ENCODE peak calls at places on chromosomes 11 and 22, in seven cellular contexts. One of them, this sample, is unnamed.

GRCh38 chr11:100632970-100633452 is 54.1 kb upstream of the ARHGAP42 start:
- DNase-seq in neuronal stem cell: no peak
- DNase-seq in H1: no peak
- DNase-seq in trophoblast cell: no peak
- DNase-seq in mesenchymal stem cell: peak
- DNase-seq in H9: no peak
- DNase-seq in IMR-90: peak
- DNase-seq in this sample: no peak

GRCh38 chr22:29031236-29031982 is 30.2 kb downstream of the C22orf31 start:
- DNase-seq in H1: peak
- DNase-seq in mesenchymal stem cell: peak
- DNase-seq in trophoblast cell: peak
- DNase-seq in H9: peak
- DNase-seq in IMR-90: peak
- DNase-seq in neuronal stem cell: peak
- DNase-seq in this sample: peak

GRCh38 chr11:119470316-119471266 is 47.6 kb upstream of the THY1 start:
- DNase-seq in H9: peak
- DNase-seq in IMR-90: peak
- DNase-seq in trophoblast cell: peak
- DNase-seq in H1: no peak
- DNase-seq in neuronal stem cell: no peak
- DNase-seq in mesenchymal stem cell: peak
- DNase-seq in this sample: no peak

GRCh38 chr11:130003717-130004001 is 1.0 kb upstream of the PRDM10 start:
- DNase-seq in H9: no peak
- DNase-seq in trophoblast cell: no peak
- DNase-seq in H1: no peak
- DNase-seq in neuronal stem cell: no peak
- DNase-seq in IMR-90: no peak
- DNase-seq in mesenchymal stem cell: no peak
- DNase-seq in this sample: no peak

GRCh38 chr11:114307524-114308203 is 11.5 kb downstream of the NNMT start:
- DNase-seq in H9: no peak
- DNase-seq in neuronal stem cell: no peak
- DNase-seq in mesenchymal stem cell: peak
- DNase-seq in trophoblast cell: no peak
- DNase-seq in IMR-90: peak
- DNase-seq in H1: no peak
- DNase-seq in this sample: no peak

GRCh38 chr22:46972901-46973831 is 210.7 kb downstream of the TBC1D22A start:
- DNase-seq in neuronal stem cell: no peak
- DNase-seq in H9: no peak
- DNase-seq in trophoblast cell: no peak
- DNase-seq in H1: no peak
- DNase-seq in IMR-90: no peak
- DNase-seq in mesenchymal stem cell: no peak
- DNase-seq in this sample: no peak

GRCh38 chr11:120756931-120757330 is 245.4 kb downstream of the GRIK4 start:
- DNase-seq in H9: no peak
- DNase-seq in trophoblast cell: no peak
- DNase-seq in IMR-90: no peak
- DNase-seq in neuronal stem cell: no peak
- DNase-seq in mesenchymal stem cell: no peak
- DNase-seq in H1: no peak
- DNase-seq in this sample: peak

GRCh38 chr11:72673943-72674828 is at the start of gene PDE2A:
- DNase-seq in neuronal stem cell: no peak
- DNase-seq in trophoblast cell: no peak
- DNase-seq in H9: peak
- DNase-seq in H1: no peak
- DNase-seq in mesenchymal stem cell: no peak
- DNase-seq in IMR-90: no peak
- DNase-seq in this sample: peak

GRCh38 chr22:40018051-40018450 is 23.3 kb downstream of the FAM83F start:
- DNase-seq in H1: no peak
- DNase-seq in IMR-90: no peak
- DNase-seq in H9: no peak
- DNase-seq in trophoblast cell: no peak
- DNase-seq in neuronal stem cell: no peak
- DNase-seq in mesenchymal stem cell: no peak
- DNase-seq in this sample: no peak

GRCh38 chr22:22111267-22111751 is 128.7 kb upstream of the TOP3B start:
- DNase-seq in trophoblast cell: no peak
- DNase-seq in mesenchymal stem cell: peak
- DNase-seq in IMR-90: peak
- DNase-seq in H1: no peak
- DNase-seq in neuronal stem cell: no peak
- DNase-seq in H9: no peak
- DNase-seq in this sample: peak

GRCh38 chr11:40099391-40100169 is 1359.9 kb downstream of the LRRC4C start:
- DNase-seq in H1: no peak
- DNase-seq in mesenchymal stem cell: no peak
- DNase-seq in IMR-90: no peak
- DNase-seq in neuronal stem cell: no peak
- DNase-seq in H9: no peak
- DNase-seq in trophoblast cell: no peak
- DNase-seq in this sample: no peak

GRCh38 chr11:107563702-107564101 is 1.8 kb downstream of the ALKBH8 start:
- DNase-seq in H1: no peak
- DNase-seq in neuronal stem cell: no peak
- DNase-seq in IMR-90: peak
- DNase-seq in mesenchymal stem cell: peak
- DNase-seq in trophoblast cell: peak
- DNase-seq in H9: no peak
- DNase-seq in this sample: peak

GRCh38 chr11:105202844-105203548 is 63.4 kb upstream of the CARD18 start:
- DNase-seq in IMR-90: no peak
- DNase-seq in neuronal stem cell: no peak
- DNase-seq in trophoblast cell: no peak
- DNase-seq in H9: no peak
- DNase-seq in H1: no peak
- DNase-seq in mesenchymal stem cell: peak
- DNase-seq in this sample: no peak

GRCh38 chr11:79925570-79925969 is 484.7 kb upstream of the TENM4 start:
- DNase-seq in mesenchymal stem cell: no peak
- DNase-seq in trophoblast cell: no peak
- DNase-seq in neuronal stem cell: no peak
- DNase-seq in IMR-90: no peak
- DNase-seq in H9: no peak
- DNase-seq in H1: no peak
- DNase-seq in this sample: no peak

GRCh38 chr11:86676010-86676409 is 3.6 kb upstream of the ME3 start:
- DNase-seq in neuronal stem cell: no peak
- DNase-seq in mesenchymal stem cell: no peak
- DNase-seq in IMR-90: no peak
- DNase-seq in H1: no peak
- DNase-seq in trophoblast cell: no peak
- DNase-seq in H9: no peak
- DNase-seq in this sample: no peak

GRCh38 chr11:118996926-118997626 is 862 bp upstream of the CENATAC start:
- DNase-seq in trophoblast cell: peak
- DNase-seq in neuronal stem cell: no peak
- DNase-seq in H9: peak
- DNase-seq in IMR-90: peak
- DNase-seq in mesenchymal stem cell: peak
- DNase-seq in H1: no peak
- DNase-seq in this sample: peak

GRCh38 chr22:24564376-24565058 is 8.7 kb downstream of the SNRPD3 start:
- DNase-seq in H1: no peak
- DNase-seq in mesenchymal stem cell: peak
- DNase-seq in trophoblast cell: peak
- DNase-seq in IMR-90: no peak
- DNase-seq in H9: no peak
- DNase-seq in neuronal stem cell: no peak
- DNase-seq in this sample: no peak

GRCh38 chr11:99275521-99275920 is 254.8 kb downstream of the CNTN5 start:
- DNase-seq in IMR-90: no peak
- DNase-seq in mesenchymal stem cell: no peak
- DNase-seq in neuronal stem cell: no peak
- DNase-seq in H9: no peak
- DNase-seq in trophoblast cell: no peak
- DNase-seq in H1: no peak
- DNase-seq in this sample: no peak

GRCh38 chr11:95676280-95676679 is 113.3 kb downstream of the FAM76B start:
- DNase-seq in IMR-90: no peak
- DNase-seq in H9: no peak
- DNase-seq in trophoblast cell: no peak
- DNase-seq in mesenchymal stem cell: no peak
- DNase-seq in H1: no peak
- DNase-seq in neuronal stem cell: no peak
- DNase-seq in this sample: no peak

GRCh38 chr22:33006220-33006954 is 51.8 kb downstream of the SYN3 start:
- DNase-seq in neuronal stem cell: no peak
- DNase-seq in trophoblast cell: no peak
- DNase-seq in H1: no peak
- DNase-seq in IMR-90: no peak
- DNase-seq in H9: no peak
- DNase-seq in mesenchymal stem cell: no peak
- DNase-seq in this sample: no peak

GRCh38 chr11:68843052-68843561 is 1.4 kb upstream of the CPT1A start:
- DNase-seq in mesenchymal stem cell: peak
- DNase-seq in H1: no peak
- DNase-seq in trophoblast cell: no peak
- DNase-seq in neuronal stem cell: no peak
- DNase-seq in IMR-90: peak
- DNase-seq in H9: no peak
- DNase-seq in this sample: no peak

GRCh38 chr11:35305670-35306382 is 113.5 kb downstream of the SLC1A2 start:
- DNase-seq in H9: peak
- DNase-seq in H1: peak
- DNase-seq in mesenchymal stem cell: peak
- DNase-seq in trophoblast cell: peak
- DNase-seq in IMR-90: peak
- DNase-seq in neuronal stem cell: peak
- DNase-seq in this sample: peak

GRCh38 chr11:119782673-119783072 is 53.7 kb upstream of the NECTIN1 start:
- DNase-seq in mesenchymal stem cell: no peak
- DNase-seq in IMR-90: peak
- DNase-seq in H1: no peak
- DNase-seq in neuronal stem cell: no peak
- DNase-seq in H9: no peak
- DNase-seq in trophoblast cell: no peak
- DNase-seq in this sample: peak

GRCh38 chr11:115930276-115930675 is 426.1 kb upstream of the CADM1 start:
- DNase-seq in H9: no peak
- DNase-seq in mesenchymal stem cell: no peak
- DNase-seq in neuronal stem cell: no peak
- DNase-seq in H1: no peak
- DNase-seq in trophoblast cell: no peak
- DNase-seq in IMR-90: no peak
- DNase-seq in this sample: no peak

GRCh38 chr11:62505112-62505783 is 41.4 kb downstream of the AHNAK start:
- DNase-seq in H9: peak
- DNase-seq in trophoblast cell: peak
- DNase-seq in mesenchymal stem cell: no peak
- DNase-seq in IMR-90: no peak
- DNase-seq in neuronal stem cell: peak
- DNase-seq in H1: no peak
- DNase-seq in this sample: peak

GRCh38 chr22:32564170-32565001 is 89.8 kb downstream of the FBXO7 start:
- DNase-seq in neuronal stem cell: no peak
- DNase-seq in H1: no peak
- DNase-seq in mesenchymal stem cell: peak
- DNase-seq in H9: no peak
- DNase-seq in IMR-90: peak
- DNase-seq in trophoblast cell: peak
- DNase-seq in this sample: no peak

GRCh38 chr11:17471501-17471900 is 5.1 kb downstream of the ABCC8 start:
- DNase-seq in trophoblast cell: no peak
- DNase-seq in H1: no peak
- DNase-seq in neuronal stem cell: no peak
- DNase-seq in IMR-90: no peak
- DNase-seq in mesenchymal stem cell: no peak
- DNase-seq in H9: no peak
- DNase-seq in this sample: no peak

GRCh38 chr11:17472467-17472866 is 4.2 kb downstream of the ABCC8 start:
- DNase-seq in trophoblast cell: no peak
- DNase-seq in neuronal stem cell: no peak
- DNase-seq in IMR-90: no peak
- DNase-seq in H1: no peak
- DNase-seq in mesenchymal stem cell: no peak
- DNase-seq in H9: no peak
- DNase-seq in this sample: no peak

GRCh38 chr11:17475666-17476316 is 854 bp downstream of the ABCC8 start:
- DNase-seq in mesenchymal stem cell: no peak
- DNase-seq in neuronal stem cell: no peak
- DNase-seq in trophoblast cell: no peak
- DNase-seq in H9: peak
- DNase-seq in IMR-90: no peak
- DNase-seq in H1: no peak
- DNase-seq in this sample: peak

GRCh38 chr11:17469998-17470397 is 6.6 kb downstream of the ABCC8 start:
- DNase-seq in trophoblast cell: no peak
- DNase-seq in IMR-90: no peak
- DNase-seq in neuronal stem cell: no peak
- DNase-seq in mesenchymal stem cell: no peak
- DNase-seq in H9: no peak
- DNase-seq in H1: no peak
- DNase-seq in this sample: no peak

GRCh38 chr11:17473071-17473744 is 3.4 kb downstream of the ABCC8 start:
- DNase-seq in trophoblast cell: no peak
- DNase-seq in neuronal stem cell: no peak
- DNase-seq in IMR-90: peak
- DNase-seq in mesenchymal stem cell: peak
- DNase-seq in H1: peak
- DNase-seq in H9: peak
- DNase-seq in this sample: peak
- H2BK5ac ChIP-seq in trophoblast cell: no peak
- H2BK5ac ChIP-seq in neuronal stem cell: no peak
- H2BK5ac ChIP-seq in IMR-90: no peak
- H2BK5ac ChIP-seq in mesenchymal stem cell: no peak
- H2BK5ac ChIP-seq in H1: no peak
- H2BK5ac ChIP-seq in H9: no peak
- H2BK5ac ChIP-seq in this sample: no peak

GRCh38 chr11:133762538-133762937 is 82.8 kb downstream of the SPATA19 start:
- DNase-seq in neuronal stem cell: no peak
- DNase-seq in H9: no peak
- DNase-seq in H1: no peak
- DNase-seq in trophoblast cell: no peak
- DNase-seq in mesenchymal stem cell: no peak
- DNase-seq in IMR-90: no peak
- DNase-seq in this sample: no peak
- H3K4ac ChIP-seq in neuronal stem cell: no peak
- H3K4ac ChIP-seq in H9: no peak
- H3K4ac ChIP-seq in H1: no peak
- H3K4ac ChIP-seq in trophoblast cell: no peak
- H3K4ac ChIP-seq in mesenchymal stem cell: no peak
- H3K4ac ChIP-seq in IMR-90: no peak
- H3K4ac ChIP-seq in this sample: no peak

GRCh38 chr11:126006068-126006467 is 56.6 kb downstream of the CDON start:
- DNase-seq in IMR-90: no peak
- DNase-seq in H9: no peak
- DNase-seq in mesenchymal stem cell: no peak
- DNase-seq in H1: no peak
- DNase-seq in trophoblast cell: no peak
- DNase-seq in neuronal stem cell: no peak
- DNase-seq in this sample: no peak
- H2AK5ac ChIP-seq in IMR-90: no peak
- H2AK5ac ChIP-seq in H9: no peak
- H2AK5ac ChIP-seq in mesenchymal stem cell: no peak
- H2AK5ac ChIP-seq in H1: no peak
- H2AK5ac ChIP-seq in trophoblast cell: no peak
- H2AK5ac ChIP-seq in neuronal stem cell: no peak
- H2AK5ac ChIP-seq in this sample: no peak

GRCh38 chr11:1946812-1947480 is at the start of gene MRPL23:
- DNase-seq in neuronal stem cell: no peak
- DNase-seq in IMR-90: no peak
- DNase-seq in trophoblast cell: no peak
- DNase-seq in H9: no peak
- DNase-seq in H1: no peak
- DNase-seq in mesenchymal stem cell: no peak
- DNase-seq in this sample: no peak
- H2BK5ac ChIP-seq in neuronal stem cell: no peak
- H2BK5ac ChIP-seq in IMR-90: no peak
- H2BK5ac ChIP-seq in trophoblast cell: no peak
- H2BK5ac ChIP-seq in H9: no peak
- H2BK5ac ChIP-seq in H1: no peak
- H2BK5ac ChIP-seq in mesenchymal stem cell: no peak
- H2BK5ac ChIP-seq in this sample: no peak